ENCODE peak calls at places on chromosomes 2 and 18, in nine cellular contexts. K is B cell, I is thyroid gland, N is upper lobe of right lung, A is endothelial cell, S is thoracic aorta, X is choroid plexus epithelial cell, T is endothelial cell of umbilical vein, Q is Calu3. F is an unnamed sample.

GRCh38 chr18:79950440-79951341 is 762 bp downstream of the SLC66A2 start:
- DNase-seq in K (peak; percentile 37), I (peak; percentile 50), N (peak; percentile 85), A (peak; percentile 36), S (no peak), X (no peak), T (peak; percentile 21), Q (peak; percentile 23), F (peak; percentile 12)

GRCh38 chr2:142170847-142171246 is 40.0 kb upstream of the LRP1B start:
- DNase-seq in K (no peak), I (no peak), N (no peak), A (no peak), S (no peak), X (no peak), T (no peak), Q (no peak), F (no peak)

GRCh38 chr2:239770240-239770639 is 254.9 kb downstream of the NDUFA10 start:
- DNase-seq in K (no peak), I (no peak), N (peak; percentile 10), A (no peak), S (no peak), X (no peak), T (no peak), Q (no peak), F (no peak)

GRCh38 chr2:173400760-173401159 is 46.1 kb downstream of the CDCA7 start:
- DNase-seq in K (no peak), I (no peak), N (no peak), A (peak; percentile 42), S (no peak), X (no peak), T (peak; percentile 10), Q (peak; percentile 21), F (no peak)

GRCh38 chr2:153189091-153189490 is 289.5 kb downstream of the RPRM start:
- DNase-seq in K (no peak), I (no peak), N (no peak), A (no peak), S (no peak), X (no peak), T (no peak), Q (no peak), F (no peak)

GRCh38 chr18:76621184-76621583 is 126.1 kb upstream of the ZNF516 start:
- DNase-seq in K (no peak), I (no peak), N (no peak), A (no peak), S (no peak), X (peak; percentile 43), T (no peak), Q (no peak), F (peak; percentile 38)

GRCh38 chr18:56139792-56140254 is 498.6 kb downstream of the TXNL1 start:
- DNase-seq in K (no peak), I (peak; percentile 12), N (peak; percentile 61), A (no peak), S (no peak), X (peak; percentile 54), T (no peak), Q (no peak), F (peak; percentile 95)

GRCh38 chr18:31064130-31064529 is 21.6 kb upstream of the DSC3 start:
- DNase-seq in K (peak; percentile 42), I (no peak), N (no peak), A (no peak), S (no peak), X (no peak), T (no peak), Q (no peak), F (no peak)

GRCh38 chr2:100125641-100126040 is 16.7 kb downstream of the AFF3 start:
- DNase-seq in K (no peak), I (no peak), N (no peak), A (no peak), S (no peak), X (no peak), T (no peak), Q (no peak), F (no peak)

GRCh38 chr2:170500770-170501169 is 214.4 kb upstream of the SP5 start:
- DNase-seq in K (no peak), I (no peak), N (no peak), A (no peak), S (no peak), X (no peak), T (no peak), Q (no peak), F (peak; percentile 1)

GRCh38 chr2:203451011-203451410 is 84.1 kb downstream of the RAPH1 start:
- DNase-seq in K (no peak), I (no peak), N (no peak), A (no peak), S (no peak), X (peak; percentile 60), T (no peak), Q (no peak), F (peak; percentile 31)

GRCh38 chr2:9330639-9331270 is 92.6 kb downstream of the ITGB1BP1 start:
- DNase-seq in K (no peak), I (peak; percentile 89), N (no peak), A (no peak), S (no peak), X (no peak), T (no peak), Q (no peak), F (no peak)

GRCh38 chr2:215535125-215535668 is 99.3 kb upstream of the FN1 start:
- DNase-seq in K (no peak), I (no peak), N (no peak), A (no peak), S (no peak), X (peak; percentile 72), T (no peak), Q (no peak), F (no peak)

GRCh38 chr2:215540646-215541045 is 104.8 kb upstream of the FN1 start:
- DNase-seq in K (no peak), I (no peak), N (no peak), A (no peak), S (no peak), X (peak; percentile 95), T (peak; percentile 95), Q (no peak), F (peak; percentile 97)

GRCh38 chr2:215535726-215536125 is 99.9 kb upstream of the FN1 start:
- DNase-seq in K (no peak), I (no peak), N (no peak), A (no peak), S (no peak), X (peak; percentile 55), T (peak; percentile 59), Q (peak; percentile 11), F (no peak)

GRCh38 chr2:215536476-215536875 is 100.6 kb upstream of the FN1 start:
- DNase-seq in K (no peak), I (no peak), N (no peak), A (no peak), S (no peak), X (peak; percentile 41), T (no peak), Q (no peak), F (peak; percentile 25)

DNA sequence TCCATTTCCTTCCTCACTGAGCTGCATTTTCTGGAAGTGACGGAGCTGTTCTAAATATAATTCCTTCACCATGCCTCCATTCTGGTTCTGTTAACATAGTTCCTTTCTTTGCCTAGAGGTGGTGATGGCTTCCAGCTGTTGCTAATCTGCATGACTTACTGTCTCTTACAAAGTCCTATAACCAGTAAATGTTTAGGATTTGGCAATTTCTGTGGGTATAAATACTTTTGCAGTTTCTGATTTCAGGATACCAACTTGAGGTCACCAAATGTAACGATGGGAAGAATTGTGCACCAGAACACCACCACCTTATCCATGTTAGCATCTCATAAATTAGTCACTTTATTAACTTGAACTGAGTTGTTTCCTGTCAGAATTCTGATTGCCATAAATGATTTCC is 101.8 kb upstream of the FN1 start:
- DNase-seq in K (no peak), I (no peak), N (no peak), A (no peak), S (no peak), X (peak; percentile 88), T (no peak), Q (no peak), F (peak; percentile 86)
- TF ChIP-seq CTCF in K (no peak), I (no peak), N (no peak), A (no peak), S (no peak), X (peak; percentile 16), T (no peak), Q (no peak), F (no peak)

GRCh38 chr2:113073325-113073834 is 5.6 kb downstream of the IL1F10 start:
- DNase-seq in K (no peak), I (no peak), N (no peak), A (no peak), S (no peak), X (no peak), T (no peak), Q (no peak), F (no peak)
- TF ChIP-seq CTCF in K (no peak), I (no peak), N (no peak), A (no peak), S (no peak), X (no peak), T (no peak), Q (no peak), F (no peak)

DNA sequence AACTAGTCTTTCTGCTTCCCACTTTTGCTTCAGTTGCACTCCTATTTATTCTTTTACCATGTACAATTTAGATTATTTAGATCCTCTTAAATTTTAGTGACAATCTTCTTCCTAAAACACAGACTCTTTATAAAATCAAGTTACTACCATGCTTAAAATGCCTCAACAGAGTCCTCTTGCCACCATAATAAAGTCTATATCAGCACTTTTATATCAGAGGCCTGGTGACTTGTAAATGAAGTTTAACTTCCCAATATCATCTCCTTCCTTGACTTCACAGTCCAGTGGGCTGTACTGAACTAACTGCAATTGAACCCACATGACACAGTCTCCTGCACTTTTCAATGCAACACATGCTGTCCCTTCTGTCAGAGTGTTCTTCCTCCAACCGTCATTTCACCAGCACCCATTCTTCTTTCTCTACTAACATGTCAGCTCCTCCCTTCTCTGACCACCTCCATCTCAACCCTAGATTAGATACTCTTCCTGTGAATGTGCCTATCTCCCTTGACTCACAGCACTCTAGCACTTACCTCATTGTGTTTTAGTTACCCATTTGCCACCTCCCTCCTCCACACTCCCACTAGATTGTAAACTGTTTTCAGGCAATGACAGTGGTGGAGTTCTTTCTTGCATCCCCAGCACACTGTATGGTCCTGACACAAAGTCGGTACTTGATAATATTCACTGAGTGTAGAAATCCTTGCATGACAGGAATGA is 414.9 kb downstream of the SATB2 start:
- DNase-seq in K (no peak), I (no peak), N (no peak), A (no peak), S (no peak), X (no peak), T (no peak), Q (no peak), F (no peak)
- TF ChIP-seq CTCF in K (no peak), I (no peak), N (no peak), A (no peak), S (no peak), X (no peak), T (no peak), Q (no peak), F (no peak)

GRCh38 chr2:146927080-146927714 is 917.6 kb upstream of the ACVR2A start:
- DNase-seq in K (no peak), I (peak; percentile 37), N (no peak), A (peak; percentile 65), S (no peak), X (peak; percentile 89), T (peak; percentile 59), Q (peak; percentile 76), F (peak; percentile 31)
- TF ChIP-seq CTCF in K (no peak), I (no peak), N (peak; percentile 57), A (peak; percentile 19), S (no peak), X (peak; percentile 97), T (peak; percentile 32), Q (peak; percentile 55), F (peak; percentile 34)

F was measured in IMR-90.